ENCODE peak calls at places on chromosomes 13 and 19, in four cellular contexts. Y is K562, K is GM12878, C is HepG2. A is an unnamed sample.

GRCh38 chr13:35832551-35832950 is 298.6 kb downstream of the DCLK1 start:
- DNase-seq in Y (no peak), K (no peak), C (no peak), A (no peak)

GRCh38 chr13:73090116-73090811 is 31.5 kb downstream of the KLF5 start:
- DNase-seq in Y (peak), C (peak), K (no peak), A (peak)

GRCh38 chr19:55301459-55302331 is 17.9 kb downstream of the BRSK1 start:
- DNase-seq in Y (peak), K (peak), C (peak), A (peak)

GRCh38 chr19:29622191-29623070 is 16.3 kb downstream of the POP4 start:
- DNase-seq in Y (no peak), K (no peak), C (no peak), A (no peak)

GRCh38 chr19:28184997-28185396 is 1028.0 kb downstream of the UQCRFS1 start:
- DNase-seq in K (no peak), C (no peak), Y (no peak), A (no peak)

GRCh38 chr19:29448046-29448445 is 77.7 kb upstream of the VSTM2B start:
- DNase-seq in K (no peak), C (no peak), Y (no peak), A (no peak)

GRCh38 chr13:35621989-35622388 is 145.5 kb upstream of the MAB21L1 start:
- DNase-seq in K (no peak), Y (no peak), C (no peak), A (no peak)

GRCh38 chr19:3146677-3147100 is 10.9 kb downstream of the GNA15 start:
- DNase-seq in Y (peak), K (no peak), C (peak), A (no peak)

GRCh38 chr19:13079542-13079986 is 23.1 kb downstream of the LYL1 start:
- DNase-seq in Y (peak), C (no peak), K (no peak), A (no peak)

GRCh38 chr13:113034451-113035208 is 65.6 kb downstream of the MCF2L start:
- DNase-seq in C (peak), K (no peak), Y (peak), A (no peak)

GRCh38 chr13:90414691-90415596 is 932.5 kb upstream of the MIR17HG start:
- DNase-seq in Y (no peak), K (no peak), C (no peak), A (peak)

GRCh38 chr19:58581227-58582141 is 8.3 kb upstream of the MZF1 start:
- DNase-seq in K (no peak), Y (peak), C (peak), A (peak)

GRCh38 chr13:87907202-87907601 is 236.0 kb downstream of the SLITRK5 start:
- DNase-seq in K (no peak), Y (no peak), C (no peak), A (no peak)

GRCh38 chr19:48473161-48473966 is 4.2 kb downstream of the CYTH2 start:
- DNase-seq in Y (no peak), K (no peak), C (no peak), A (no peak)

GRCh38 chr13:114000151-114001040 is 26.5 kb upstream of the C13orf46 start:
- DNase-seq in Y (no peak), C (no peak), K (no peak), A (no peak)

GRCh38 chr13:38346764-38347163 is 2.9 kb upstream of the UFM1 start:
- DNase-seq in Y (no peak), C (no peak), K (no peak), A (no peak)

GRCh38 chr19:48368942-48369341 is 4.8 kb downstream of the SYNGR4 start:
- DNase-seq in K (no peak), C (no peak), Y (no peak), A (no peak)

GRCh38 chr19:13998426-13998825 is 7.7 kb downstream of the RFX1 start:
- DNase-seq in C (no peak), Y (no peak), K (no peak), A (no peak)

GRCh38 chr13:80664930-80665329 is 324.0 kb upstream of the SPRY2 start:
- DNase-seq in Y (no peak), K (no peak), C (no peak), A (no peak)

GRCh38 chr13:106588367-106588766 is 20.4 kb upstream of the ARGLU1 start:
- DNase-seq in Y (no peak), K (no peak), C (no peak), A (no peak)

GRCh38 chr19:10952809-10953208 is 8.0 kb upstream of the SMARCA4 start:
- DNase-seq in K (no peak), C (no peak), Y (no peak), A (peak)

DNA sequence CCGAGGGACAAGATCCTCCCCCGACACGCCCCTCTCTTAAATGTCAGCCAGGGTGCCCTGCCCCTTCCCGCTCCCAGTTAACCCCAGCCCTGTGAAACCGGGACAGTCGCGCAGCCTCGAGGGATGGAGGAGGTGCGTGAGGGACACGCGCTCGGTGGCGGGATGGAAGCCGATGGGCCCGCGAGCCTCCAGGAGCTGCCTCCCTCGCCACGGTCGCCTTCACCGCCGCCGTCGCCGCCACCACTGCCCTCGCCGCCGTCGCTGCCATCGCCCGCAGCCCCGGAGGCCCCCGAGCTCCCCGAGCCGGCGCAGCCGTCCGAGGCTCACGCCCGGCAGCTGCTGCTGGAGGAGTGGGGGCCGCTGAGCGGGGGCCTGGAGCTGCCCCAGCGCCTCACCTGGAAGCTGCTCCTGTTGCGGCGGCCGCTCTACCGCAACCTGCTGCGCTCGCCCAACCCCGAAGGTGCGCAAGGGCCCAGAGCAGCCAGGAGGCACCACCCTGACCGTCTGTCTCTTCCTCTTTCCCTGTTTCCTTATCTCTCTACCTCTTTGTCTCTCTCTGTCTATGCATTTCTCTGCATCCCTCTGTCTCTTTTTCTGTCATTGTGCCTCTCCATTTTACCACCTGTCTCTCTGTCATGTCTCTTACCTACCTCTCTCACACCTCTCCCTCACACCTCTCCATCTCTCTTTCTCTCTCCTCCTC is at the start of gene NCCRP1:
- DNase-seq in C (no peak), Y (no peak), K (no peak), A (no peak)
- TF ChIP-seq ATF3 in C (no peak), Y (no peak), K (no peak), A (no peak)

DNA sequence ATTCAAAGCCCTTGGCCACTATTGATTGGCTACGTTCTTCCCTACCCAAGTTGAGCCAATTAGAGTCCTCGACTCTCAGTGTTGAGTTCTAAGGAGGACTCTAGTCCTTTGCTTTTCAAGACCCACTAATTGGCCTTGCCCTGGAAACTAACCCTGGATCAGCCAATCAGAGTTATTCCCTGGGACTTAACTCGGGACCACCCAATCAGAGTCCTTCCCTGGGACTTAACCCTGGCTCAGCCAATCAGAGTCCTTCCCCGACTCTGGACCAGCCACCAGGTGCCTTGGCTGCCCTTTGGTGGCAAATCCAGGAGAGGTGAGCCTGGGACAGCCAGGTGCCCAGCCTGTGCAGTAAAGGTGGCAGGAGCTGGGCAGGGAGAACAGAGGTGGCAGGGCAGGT is 28.7 kb downstream of the ATP8B3 start:
- DNase-seq in C (no peak), Y (peak), K (no peak), A (no peak)
- TF ChIP-seq REST in C (no peak), Y (no peak), K (no peak), A (no peak)

GRCh38 chr13:61700663-61701062 is 285.0 kb upstream of the PCDH20 start:
- DNase-seq in C (no peak), Y (no peak), K (no peak), A (no peak)

GRCh38 chr13:61695147-61695546 is 279.5 kb upstream of the PCDH20 start:
- DNase-seq in K (no peak), C (no peak), Y (no peak), A (peak)
- TF ChIP-seq ATF3 in K (no peak), C (no peak), Y (no peak), A (no peak)

DNA sequence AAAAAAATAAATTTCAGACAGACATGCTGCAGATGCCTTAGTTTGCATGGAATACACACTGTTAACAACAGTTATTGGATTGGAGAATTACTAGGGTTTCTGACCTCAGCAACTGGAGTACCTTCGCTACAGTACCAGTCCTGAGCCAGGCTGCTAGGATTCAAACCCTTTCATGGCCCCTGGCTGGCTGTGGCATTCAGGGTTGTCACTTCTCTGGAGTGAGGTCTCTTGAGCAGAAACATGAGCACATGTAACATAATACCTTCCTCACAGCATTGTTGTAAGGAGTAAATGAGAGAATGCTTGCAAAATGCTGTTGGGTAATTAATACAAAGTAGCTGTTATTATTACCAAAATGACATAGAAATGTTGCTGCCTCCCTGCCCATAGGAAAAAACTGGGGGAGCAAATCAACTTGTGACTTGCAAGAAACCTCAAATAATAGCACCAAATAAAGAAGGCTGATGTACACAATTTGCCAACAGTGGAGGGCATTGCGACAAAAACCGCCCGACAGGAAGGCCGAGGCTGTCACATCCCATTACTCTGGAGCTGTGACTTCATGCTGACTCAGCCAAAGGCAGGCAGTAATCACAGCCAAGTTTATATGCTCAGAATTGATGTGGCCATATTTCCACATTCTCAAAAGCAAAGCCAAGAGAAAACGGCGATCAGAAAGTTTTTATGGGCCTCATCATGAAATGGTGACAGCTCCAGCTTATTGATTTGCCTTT is 100.4 kb downstream of the RFC3 start:
- DNase-seq in C (no peak), K (no peak), Y (no peak), A (no peak)
- TF ChIP-seq REST in C (no peak), K (no peak), Y (no peak), A (no peak)

GRCh38 chr13:99287544-99287943 is 19.7 kb downstream of the GPR183 start:
- DNase-seq in Y (no peak), C (no peak), K (no peak), A (no peak)

GRCh38 chr13:99288069-99288468 is 19.1 kb downstream of the GPR183 start:
- DNase-seq in K (peak), C (no peak), Y (no peak), A (no peak)

GRCh38 chr13:99289265-99289664 is 17.9 kb downstream of the GPR183 start:
- DNase-seq in C (no peak), K (no peak), Y (no peak), A (no peak)

GRCh38 chr13:99282264-99283231 is 24.4 kb upstream of the GPR18 start:
- DNase-seq in Y (no peak), C (no peak), K (no peak), A (no peak)

GRCh38 chr13:99285432-99286182 is 21.6 kb downstream of the GPR183 start:
- DNase-seq in K (no peak), Y (no peak), C (peak), A (no peak)
- TF ChIP-seq ATF3 in K (no peak), Y (no peak), C (no peak), A (no peak)

GRCh38 chr19:45092747-45093678 is at the start of gene PPP1R37:
- DNase-seq in C (peak), K (peak), Y (peak), A (peak)
- TF ChIP-seq REST in C (no peak), K (no peak), Y (no peak), A (no peak)